ENCODE peak calls at places on chromosomes 16 and 17, in six cellular contexts. Z is GM06990, R is psoas muscle, A is WTC11, L is gastrocnemius medialis, I is neural progenitor cell. D is an unnamed sample.

GRCh38 chr17:29504711-29505110 is 62.1 kb downstream of the ABHD15 start:
- DNase-seq in L (no peak), R (no peak), Z (no peak), A (no peak), I (no peak), D (no peak)

GRCh38 chr16:84047206-84047605 is 4.6 kb upstream of the SLC38A8 start:
- DNase-seq in I (no peak), L (no peak), Z (no peak), A (no peak), R (no peak), D (no peak)

GRCh38 chr17:38870259-38871165 is 654 bp downstream of the LASP1 start:
- DNase-seq in A (peak), I (peak), L (peak), Z (peak), R (peak), D (peak)

GRCh38 chr17:27793168-27793905 is 7.0 kb downstream of the NOS2 start:
- DNase-seq in I (peak), Z (no peak), A (peak), R (peak), L (no peak), D (no peak)

GRCh38 chr17:77511514-77512061 is 370.8 kb downstream of the SEC14L1 start:
- DNase-seq in R (no peak), I (no peak), A (no peak), Z (no peak), L (no peak), D (no peak)

GRCh38 chr16:29983420-29984136 is 9.9 kb downstream of the TAOK2 start:
- DNase-seq in L (no peak), A (no peak), R (no peak), Z (no peak), I (no peak), D (no peak)

GRCh38 chr16:89709166-89709565 is 7.7 kb upstream of the SPATA2L start:
- DNase-seq in Z (no peak), A (peak), R (no peak), I (peak), L (no peak), D (no peak)

GRCh38 chr17:68443974-68444464 is 13.3 kb downstream of the WIPI1 start:
- DNase-seq in I (no peak), Z (no peak), A (no peak), R (no peak), L (no peak), D (no peak)

GRCh38 chr17:43720311-43721060 is 38.1 kb downstream of the SOST start:
- DNase-seq in A (peak), Z (peak), I (peak), L (peak), R (peak), D (peak)

GRCh38 chr17:39538875-39539274 is 68.8 kb downstream of the NEUROD2 start:
- DNase-seq in A (no peak), Z (no peak), R (no peak), I (no peak), L (no peak), D (no peak)

GRCh38 chr16:89442990-89443726 is 47.2 kb downstream of the ANKRD11 start:
- DNase-seq in I (no peak), A (no peak), L (peak), Z (no peak), R (peak), D (peak)

GRCh38 chr16:14181371-14182050 is 110.4 kb downstream of the MRTFB start:
- DNase-seq in Z (no peak), R (no peak), A (no peak), L (no peak), I (no peak), D (no peak)

GRCh38 chr17:40355123-40355803 is 9.3 kb downstream of the GJD3 start:
- DNase-seq in R (peak), Z (peak), L (peak), I (peak), A (peak), D (no peak)

GRCh38 chr16:49437344-49437743 is 63.7 kb downstream of the C16orf78 start:
- DNase-seq in L (no peak), R (no peak), A (no peak), Z (no peak), I (no peak), D (no peak)

GRCh38 chr16:14015948-14016347 is 55.2 kb upstream of the MRTFB start:
- DNase-seq in R (no peak), A (no peak), I (no peak), Z (no peak), L (peak), D (peak)

GRCh38 chr16:54806961-54807360 is 123.7 kb upstream of the IRX5 start:
- DNase-seq in L (no peak), A (no peak), I (no peak), R (no peak), Z (no peak), D (no peak)

GRCh38 chr16:89063768-89064320 is 29.8 kb upstream of the ACSF3 start:
- DNase-seq in I (no peak), L (no peak), A (no peak), Z (no peak), R (no peak), D (no peak)

GRCh38 chr16:22427556-22427955 is 53.1 kb upstream of the CDR2 start:
- DNase-seq in I (no peak), L (no peak), A (no peak), R (no peak), Z (no peak), D (peak)

GRCh38 chr16:68373528-68374250 is 62.9 kb downstream of the PRMT7 start:
- DNase-seq in A (no peak), I (no peak), R (no peak), Z (no peak), L (no peak), D (no peak)

GRCh38 chr17:56679148-56679766 is 85.8 kb downstream of the NOG start:
- DNase-seq in R (no peak), A (no peak), L (no peak), I (peak), Z (no peak), D (no peak)

GRCh38 chr16:75810342-75810741 is 84.1 kb upstream of the CPHXL start:
- DNase-seq in Z (no peak), A (no peak), I (no peak), R (no peak), L (no peak), D (no peak)

GRCh38 chr16:75804368-75804767 is 78.1 kb upstream of the CPHXL start:
- DNase-seq in I (no peak), R (no peak), A (no peak), L (no peak), Z (no peak), D (no peak)

GRCh38 chr16:75806487-75806886 is 80.2 kb upstream of the CPHXL start:
- DNase-seq in Z (no peak), I (no peak), L (no peak), A (no peak), R (no peak), D (no peak)

GRCh38 chr16:75803753-75804152 is 77.5 kb upstream of the CPHXL start:
- DNase-seq in A (no peak), R (no peak), Z (no peak), L (no peak), I (no peak), D (no peak)

GRCh38 chr16:75805946-75806345 is 79.7 kb upstream of the CPHXL start:
- DNase-seq in L (no peak), Z (no peak), A (no peak), I (no peak), R (no peak), D (no peak)
- TF ChIP-seq CTCF in L (no peak), Z (no peak), A (no peak), I (no peak), R (no peak), D (no peak)

GRCh38 chr16:11201498-11202259 is 54.3 kb downstream of the SOCS1 start:
- DNase-seq in Z (no peak), I (peak), R (no peak), L (no peak), A (peak), D (no peak)
- TF ChIP-seq CTCF in Z (no peak), I (no peak), R (no peak), L (no peak), A (no peak), D (no peak)

GRCh38 chr16:75580-76501 is 2.2 kb upstream of the MPG start:
- DNase-seq in A (peak), R (peak), L (peak), Z (no peak), I (peak), D (peak)
- TF ChIP-seq CTCF in A (no peak), R (no peak), L (no peak), Z (no peak), I (peak), D (no peak)

GRCh38 chr16:67014641-67015315 is 14.2 kb upstream of the CBFB start:
- DNase-seq in Z (no peak), L (no peak), I (no peak), A (no peak), R (no peak), D (no peak)

GRCh38 chr16:67015317-67015731 is 13.6 kb upstream of the CBFB start:
- DNase-seq in R (no peak), I (no peak), L (peak), Z (no peak), A (no peak), D (no peak)

GRCh38 chr16:67016143-67016542 is 12.8 kb upstream of the CBFB start:
- DNase-seq in I (no peak), A (no peak), Z (no peak), L (peak), R (no peak), D (peak)

GRCh38 chr16:67013238-67013822 is 15.6 kb upstream of the CBFB start:
- DNase-seq in A (no peak), L (no peak), I (no peak), R (no peak), Z (no peak), D (no peak)

DNA sequence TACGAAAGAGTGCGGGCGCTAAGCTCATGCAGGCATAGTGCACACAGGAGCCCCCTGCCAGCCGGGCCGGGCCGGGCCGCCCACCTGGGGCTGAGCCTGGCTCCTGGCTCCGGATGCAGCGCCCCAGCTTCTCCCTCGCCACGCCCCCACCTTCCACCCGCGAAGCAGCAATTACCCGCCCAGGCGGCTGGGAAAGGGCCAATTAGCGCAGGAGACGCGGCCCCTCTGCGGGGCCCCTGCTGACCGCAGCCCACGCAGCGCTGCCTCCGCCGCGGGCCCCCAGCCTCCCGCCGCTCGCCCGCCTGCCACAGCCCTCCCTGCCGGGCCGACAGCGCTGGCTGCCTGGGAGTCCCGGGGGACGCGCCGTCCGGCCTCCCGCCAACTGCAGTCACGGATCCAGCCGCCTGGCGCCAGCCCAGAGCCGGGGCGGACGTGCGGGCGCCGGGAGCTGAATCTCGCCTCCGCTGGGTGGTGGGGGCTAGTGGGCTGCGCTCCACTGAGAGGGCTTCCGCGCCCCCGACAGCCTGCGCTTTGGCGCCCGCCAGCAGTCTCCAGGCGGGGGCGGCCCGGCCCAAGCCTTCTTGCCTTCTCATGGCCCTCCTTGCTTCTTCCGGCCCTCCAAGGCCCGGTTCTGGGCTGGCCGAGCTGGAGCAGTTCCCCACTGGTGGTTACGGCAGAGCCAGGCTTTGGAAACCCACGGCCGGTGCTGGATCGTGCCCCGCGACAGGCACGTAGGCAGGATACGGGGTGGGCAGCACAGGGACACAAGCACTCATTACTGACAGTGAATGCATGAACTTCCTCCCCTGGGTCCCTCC is 14.9 kb upstream of the CBFB start:
- DNase-seq in I (peak), A (peak), R (peak), L (peak), Z (peak), D (peak)
- TF ChIP-seq CTCF in I (peak), A (no peak), R (peak), L (peak), Z (peak), D (no peak)

GRCh38 chr16:48050871-48051270 is 104.9 kb downstream of the ABCC12 start:
- DNase-seq in R (no peak), Z (no peak), I (no peak), L (no peak), A (no peak), D (no peak)

GRCh38 chr16:48049832-48050231 is 106.0 kb downstream of the ABCC12 start:
- DNase-seq in Z (no peak), I (no peak), L (no peak), R (no peak), A (no peak), D (peak)

GRCh38 chr16:48052731-48053130 is 103.1 kb downstream of the ABCC12 start:
- DNase-seq in I (no peak), L (no peak), Z (no peak), R (no peak), A (no peak), D (no peak)

GRCh38 chr16:48054881-48055601 is 100.8 kb downstream of the ABCC12 start:
- DNase-seq in I (peak), Z (peak), L (peak), A (peak), R (peak), D (peak)

DNA sequence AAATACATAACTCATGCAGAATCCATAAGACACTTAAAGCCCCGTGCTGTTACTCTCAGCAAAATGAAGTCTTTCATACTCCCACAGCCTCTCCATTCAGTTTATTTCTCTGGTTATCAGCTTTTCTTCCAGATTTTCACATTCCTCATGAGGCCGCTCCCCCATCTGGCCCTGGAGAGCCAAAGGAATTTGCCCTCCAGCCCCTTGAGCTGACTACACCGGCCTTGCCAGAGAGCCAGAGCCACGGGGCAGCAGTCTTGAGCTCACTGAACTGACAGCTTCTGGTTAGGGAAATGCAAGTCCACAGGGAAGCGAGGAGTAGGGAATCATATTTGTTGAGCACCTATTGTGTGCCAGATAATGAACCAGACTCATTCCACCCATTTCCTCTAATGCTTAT is 102.4 kb downstream of the ABCC12 start:
- DNase-seq in Z (no peak), A (peak), R (no peak), I (peak), L (no peak), D (peak)
- TF ChIP-seq CTCF in Z (no peak), A (no peak), R (no peak), I (no peak), L (no peak), D (no peak)

GRCh38 chr17:21163101-21163500 is 36.3 kb downstream of the DHRS7B start:
- DNase-seq in R (no peak), L (no peak), I (no peak), Z (no peak), A (no peak), D (no peak)
- TF ChIP-seq CTCF in R (no peak), L (no peak), I (peak), Z (no peak), A (no peak), D (no peak)

GRCh38 chr17:52150935-52151334 is 7.6 kb downstream of the CA10 start:
- DNase-seq in A (no peak), R (no peak), I (no peak), Z (no peak), L (no peak), D (no peak)
- TF ChIP-seq CTCF in A (no peak), R (no peak), I (no peak), Z (no peak), L (no peak), D (no peak)

DNA sequence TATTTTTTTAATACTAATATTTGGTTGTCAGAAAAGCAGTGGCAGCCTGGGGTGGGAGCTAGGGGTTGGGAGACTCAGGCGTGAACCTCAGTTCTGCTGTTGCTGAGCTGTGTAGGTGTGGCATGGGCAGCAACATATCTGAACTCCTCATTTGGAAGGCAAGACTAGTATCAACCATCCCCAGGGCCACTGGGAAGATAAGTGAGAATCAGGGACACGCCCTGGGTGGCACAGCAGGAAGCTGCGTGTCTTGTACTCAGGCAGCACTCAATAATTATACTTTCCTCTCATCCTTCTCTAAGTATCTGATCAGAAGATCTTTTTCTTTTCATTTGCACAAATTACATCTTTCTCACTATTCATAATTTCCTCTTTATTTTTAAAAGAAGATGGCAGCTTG is 121.2 kb downstream of the CPPED1 start:
- DNase-seq in R (no peak), A (no peak), L (no peak), I (no peak), Z (no peak), D (no peak)
- TF ChIP-seq CTCF in R (no peak), A (no peak), L (no peak), I (no peak), Z (no peak), D (no peak)

GRCh38 chr17:35900280-35900679 is 20.1 kb upstream of the CCL5 start:
- DNase-seq in Z (no peak), I (no peak), A (no peak), L (no peak), R (no peak), D (no peak)

GRCh38 chr17:35900693-35901487 is 20.7 kb upstream of the CCL5 start:
- DNase-seq in A (no peak), Z (no peak), L (no peak), R (no peak), I (no peak), D (no peak)

GRCh38 chr17:35903451-35903850 is 23.3 kb upstream of the CCL5 start:
- DNase-seq in R (no peak), A (no peak), L (no peak), Z (no peak), I (no peak), D (no peak)

GRCh38 chr17:35898283-35899070 is 18.3 kb upstream of the CCL5 start:
- DNase-seq in Z (no peak), I (no peak), L (no peak), A (no peak), R (no peak), D (no peak)

DNA sequence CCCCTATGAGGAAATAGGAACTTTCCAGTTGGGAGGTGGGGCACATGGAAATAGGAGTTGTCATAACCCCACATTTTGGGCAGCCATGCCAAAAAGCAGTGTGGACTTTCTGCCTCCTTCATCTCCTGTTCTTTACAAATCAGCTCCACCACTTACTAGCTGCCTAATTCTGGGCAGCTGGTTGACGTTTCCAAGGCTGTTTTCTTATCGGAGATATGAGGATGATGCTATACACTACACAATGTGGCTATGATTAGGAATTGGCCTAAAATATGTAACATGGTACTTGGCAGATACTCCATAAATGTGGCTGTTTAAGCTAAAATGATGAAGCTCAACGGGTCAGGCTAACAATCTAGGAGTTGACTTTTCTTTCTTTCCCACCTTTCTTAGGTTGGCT is 21.6 kb upstream of the CCL5 start:
- DNase-seq in R (no peak), L (no peak), A (no peak), Z (no peak), I (no peak), D (no peak)
- TF ChIP-seq CTCF in R (no peak), L (no peak), A (no peak), Z (no peak), I (no peak), D (no peak)

DNA sequence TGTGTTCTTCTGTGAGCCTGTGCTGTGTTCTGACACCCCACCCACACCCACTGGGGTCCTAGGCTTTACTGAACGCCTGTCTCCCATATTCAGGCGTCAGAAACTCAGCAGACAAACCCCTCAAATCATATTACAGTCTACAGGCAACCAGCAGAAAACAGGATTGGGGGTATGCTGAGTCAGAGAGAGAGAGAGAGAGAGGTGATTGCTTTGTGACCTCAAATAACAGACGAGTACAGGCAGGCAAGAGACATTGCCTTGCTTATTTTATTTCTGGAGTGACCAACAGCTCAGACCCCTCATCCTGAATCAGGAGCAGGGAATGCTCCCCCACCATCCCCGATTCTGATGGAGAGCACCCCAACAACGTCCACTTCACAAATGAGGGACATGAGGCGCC is 473.9 kb downstream of the PMP22 start:
- DNase-seq in R (no peak), A (no peak), L (no peak), I (no peak), Z (no peak), D (no peak)
- TF ChIP-seq CTCF in R (no peak), A (no peak), L (no peak), I (no peak), Z (no peak), D (no peak)

D was measured in lower leg skin.